ENCODE peak calls at places on chromosomes 12 and 14, in nine cellular contexts. G, S, B, U, V, L, M, J and I are unnamed samples.

GRCh38 chr14:94761348-94761998 is 8.4 kb downstream of the GSC start:
- DNase-seq in U (no peak), L (peak; percentile 74), V (no peak), B (no peak), S (no peak), G (no peak), M (no peak), J (no peak), I (no peak)

GRCh38 chr12:54993181-54993835 is 8.7 kb upstream of the TESPA1 start:
- DNase-seq in J (no peak), U (peak; percentile 39), M (peak; percentile 62), S (peak; percentile 55), B (peak; percentile 31), V (peak; percentile 56), L (peak; percentile 82), G (peak; percentile 59), I (peak; percentile 36)

GRCh38 chr12:28908646-28909045 is 240.4 kb upstream of the FAR2 start:
- DNase-seq in J (no peak), M (peak; percentile 24), B (no peak), U (no peak), L (no peak), G (no peak), V (no peak), S (no peak), I (no peak)

GRCh38 chr12:121801601-121802484 is 2.0 kb upstream of the SETD1B start:
- DNase-seq in M (peak; percentile 63), L (peak; percentile 61), V (no peak), U (peak; percentile 12), B (peak; percentile 22), S (peak; percentile 40), J (no peak), G (no peak), I (peak; percentile 56)

GRCh38 chr14:66403183-66403582 is 83.0 kb upstream of the CCDC196 start:
- DNase-seq in J (no peak), G (peak; percentile 40), L (peak; percentile 31), M (peak; percentile 40), S (no peak), U (peak; percentile 8), V (no peak), B (no peak), I (peak; percentile 55)

GRCh38 chr12:108516511-108517275 is 1.6 kb downstream of the FICD start:
- DNase-seq in U (no peak), G (no peak), L (no peak), M (no peak), J (no peak), B (no peak), S (no peak), V (no peak), I (no peak)

GRCh38 chr12:212799-213526 is 994 bp downstream of the SLC6A12 start:
- DNase-seq in J (no peak), V (no peak), S (no peak), G (no peak), B (no peak), L (no peak), M (no peak), U (no peak), I (no peak)

GRCh38 chr12:123356159-123356670 is 8.4 kb downstream of the SBNO1 start:
- DNase-seq in L (no peak), B (no peak), U (no peak), G (no peak), J (no peak), S (no peak), M (no peak), V (no peak), I (no peak)

GRCh38 chr14:89246290-89246689 is 170.7 kb downstream of the FOXN3 start:
- DNase-seq in M (no peak), J (no peak), B (no peak), G (no peak), S (no peak), V (no peak), L (no peak), U (no peak), I (no peak)

GRCh38 chr14:63777024-63777423 is 49.2 kb upstream of the SGPP1 start:
- DNase-seq in L (no peak), U (no peak), B (no peak), G (peak; percentile 67), M (peak; percentile 73), S (no peak), J (no peak), V (no peak), I (no peak)

GRCh38 chr12:460301-461230 is 827 bp downstream of the B4GALNT3 start:
- DNase-seq in L (no peak), S (peak; percentile 46), J (no peak), G (peak; percentile 10), M (no peak), U (no peak), B (peak; percentile 28), V (no peak), I (no peak)

GRCh38 chr12:976644-977043 is 14.4 kb upstream of the ERC1 start:
- DNase-seq in G (no peak), V (no peak), L (no peak), U (no peak), M (no peak), S (no peak), J (no peak), B (no peak), I (no peak)

GRCh38 chr14:92615451-92615850 is 101.9 kb downstream of the RIN3 start:
- DNase-seq in B (peak; percentile 68), G (no peak), S (peak; percentile 71), L (no peak), J (peak; percentile 61), V (peak; percentile 69), U (no peak), M (no peak), I (no peak)